ENCODE peak calls at places on chromosomes 5 and 9, in eight cellular contexts. W is T follicular helper cell; Q is hepatocyte; A is activated CD4-positive, alpha-beta T cell treated with anti-CD3 and anti-CD28 coated beads, Interleukin-2, amount 50 U/mL, for 1 hour; E is left lung; B is stomach; C is AG08396; V is nephron progenitor cell. L is an unnamed sample.

GRCh38 chr9:93173365-93174150 is 10.4 kb upstream of the WNK2 start:
- DNase-seq in W (no peak), Q (no peak), A (no peak), E (peak; percentile 22), B (no peak), C (no peak), V (peak; percentile 25), L (no peak)

GRCh38 chr9:95058795-95059386 is 258.6 kb downstream of the FANCC start:
- DNase-seq in W (no peak), Q (no peak), A (no peak), E (no peak), B (no peak), C (no peak), V (no peak), L (no peak)

GRCh38 chr5:10272053-10272869 is 22.2 kb downstream of the CCT5 start:
- DNase-seq in W (no peak), Q (no peak), A (no peak), E (no peak), B (no peak), C (no peak), V (no peak), L (no peak)

GRCh38 chr5:108196276-108196675 is 185.6 kb downstream of the FBXL17 start:
- DNase-seq in W (no peak), Q (no peak), A (no peak), E (no peak), B (no peak), C (no peak), V (no peak), L (no peak)

GRCh38 chr5:19987594-19988345 is at the start of gene CDH18:
- DNase-seq in W (no peak), Q (peak; percentile 68), A (no peak), E (peak; percentile 80), B (peak; percentile 40), C (peak; percentile 40), V (peak; percentile 78), L (no peak)

GRCh38 chr9:34493972-34494535 is 28.7 kb downstream of the ENHO start:
- DNase-seq in W (no peak), Q (peak; percentile 79), A (peak; percentile 13), E (no peak), B (peak; percentile 33), C (peak; percentile 72), V (peak; percentile 92), L (no peak)

GRCh38 chr5:43221502-43221901 is 29.5 kb downstream of the NIM1K start:
- DNase-seq in W (no peak), Q (no peak), A (no peak), E (no peak), B (no peak), C (no peak), V (no peak), L (no peak)

GRCh38 chr9:70510157-70510770 is 95.8 kb upstream of the KLF9 start:
- DNase-seq in W (no peak), Q (peak; percentile 45), A (no peak), E (no peak), B (peak; percentile 56), C (no peak), V (peak; percentile 39), L (no peak)

GRCh38 chr5:75891020-75891419 is 173.8 kb upstream of the POC5 start:
- DNase-seq in W (no peak), Q (no peak), A (no peak), E (no peak), B (no peak), C (no peak), V (no peak), L (no peak)

L was measured in suprapubic skin.